ENCODE peak calls at places on chromosomes 6 and 20, in six cellular contexts. One of them, this sample, is unnamed.

GRCh38 chr6:706161-706560 is 13.2 kb upstream of the EXOC2 start:
- DNase-seq in CD4-positive, alpha-beta T cell: no peak
- DNase-seq in ovary: no peak
- DNase-seq in ascending aorta: no peak
- DNase-seq in heart left ventricle: no peak
- DNase-seq in spleen: no peak
- DNase-seq in this sample: no peak

GRCh38 chr6:40912158-40912946 is 126.7 kb downstream of the UNC5CL start:
- DNase-seq in spleen: no peak
- DNase-seq in heart left ventricle: peak
- DNase-seq in CD4-positive, alpha-beta T cell: no peak
- DNase-seq in ovary: peak
- DNase-seq in ascending aorta: no peak
- DNase-seq in this sample: no peak

GRCh38 chr6:75946146-75946831 is 126.2 kb downstream of the IMPG1 start:
- DNase-seq in spleen: no peak
- DNase-seq in heart left ventricle: no peak
- DNase-seq in CD4-positive, alpha-beta T cell: no peak
- DNase-seq in ascending aorta: no peak
- DNase-seq in ovary: no peak
- DNase-seq in this sample: no peak

GRCh38 chr6:13807691-13808090 is 6.7 kb downstream of the MCUR1 start:
- DNase-seq in spleen: no peak
- DNase-seq in ovary: no peak
- DNase-seq in heart left ventricle: no peak
- DNase-seq in ascending aorta: no peak
- DNase-seq in CD4-positive, alpha-beta T cell: no peak
- DNase-seq in this sample: no peak

GRCh38 chr6:81562169-81562568 is 190.3 kb downstream of the TENT5A start:
- DNase-seq in CD4-positive, alpha-beta T cell: no peak
- DNase-seq in ovary: no peak
- DNase-seq in spleen: no peak
- DNase-seq in heart left ventricle: no peak
- DNase-seq in ascending aorta: no peak
- DNase-seq in this sample: peak

GRCh38 chr6:107124934-107125348 is 9.6 kb upstream of the BEND3 start:
- DNase-seq in ascending aorta: no peak
- DNase-seq in ovary: no peak
- DNase-seq in spleen: no peak
- DNase-seq in CD4-positive, alpha-beta T cell: no peak
- DNase-seq in heart left ventricle: no peak
- DNase-seq in this sample: no peak

GRCh38 chr6:170553686-170554085 is 483 bp upstream of the TBP start:
- DNase-seq in CD4-positive, alpha-beta T cell: no peak
- DNase-seq in ovary: peak
- DNase-seq in heart left ventricle: no peak
- DNase-seq in ascending aorta: no peak
- DNase-seq in spleen: no peak
- DNase-seq in this sample: peak

GRCh38 chr6:108576724-108577123 is 16.0 kb downstream of the FOXO3 start:
- DNase-seq in heart left ventricle: no peak
- DNase-seq in CD4-positive, alpha-beta T cell: no peak
- DNase-seq in ascending aorta: peak
- DNase-seq in spleen: no peak
- DNase-seq in ovary: no peak
- DNase-seq in this sample: no peak

GRCh38 chr20:8589956-8590355 is 457.9 kb downstream of the PLCB1 start:
- DNase-seq in ascending aorta: no peak
- DNase-seq in CD4-positive, alpha-beta T cell: no peak
- DNase-seq in spleen: no peak
- DNase-seq in ovary: no peak
- DNase-seq in heart left ventricle: no peak
- DNase-seq in this sample: no peak

GRCh38 chr6:25053875-25054371 is 118.2 kb upstream of the RIPOR2 start:
- DNase-seq in spleen: no peak
- DNase-seq in heart left ventricle: no peak
- DNase-seq in CD4-positive, alpha-beta T cell: no peak
- DNase-seq in ovary: no peak
- DNase-seq in ascending aorta: no peak
- DNase-seq in this sample: peak

GRCh38 chr20:20085071-20085470 is 32.7 kb downstream of the CFAP61 start:
- DNase-seq in ovary: no peak
- DNase-seq in ascending aorta: peak
- DNase-seq in heart left ventricle: peak
- DNase-seq in spleen: no peak
- DNase-seq in CD4-positive, alpha-beta T cell: no peak
- DNase-seq in this sample: no peak

GRCh38 chr6:30062471-30063178 is 1.6 kb downstream of the POLR1H start:
- DNase-seq in CD4-positive, alpha-beta T cell: no peak
- DNase-seq in ovary: no peak
- DNase-seq in heart left ventricle: no peak
- DNase-seq in ascending aorta: no peak
- DNase-seq in spleen: no peak
- DNase-seq in this sample: no peak

GRCh38 chr6:135162678-135163439 is 18.2 kb upstream of the MYB start:
- DNase-seq in ovary: no peak
- DNase-seq in spleen: peak
- DNase-seq in ascending aorta: no peak
- DNase-seq in CD4-positive, alpha-beta T cell: no peak
- DNase-seq in heart left ventricle: no peak
- DNase-seq in this sample: no peak

GRCh38 chr20:48879609-48880008 is 41.9 kb upstream of the ARFGEF2 start:
- DNase-seq in heart left ventricle: no peak
- DNase-seq in ascending aorta: no peak
- DNase-seq in spleen: no peak
- DNase-seq in ovary: no peak
- DNase-seq in CD4-positive, alpha-beta T cell: no peak
- DNase-seq in this sample: no peak

GRCh38 chr20:33401922-33402369 is 627 bp upstream of the CDK5RAP1 start:
- DNase-seq in spleen: no peak
- DNase-seq in heart left ventricle: no peak
- DNase-seq in ovary: no peak
- DNase-seq in CD4-positive, alpha-beta T cell: no peak
- DNase-seq in ascending aorta: no peak
- DNase-seq in this sample: no peak

GRCh38 chr6:23642849-23643248 is 483.2 kb upstream of the NRSN1 start:
- DNase-seq in heart left ventricle: no peak
- DNase-seq in CD4-positive, alpha-beta T cell: no peak
- DNase-seq in ascending aorta: no peak
- DNase-seq in spleen: no peak
- DNase-seq in ovary: no peak
- DNase-seq in this sample: no peak

GRCh38 chr20:44886828-44887227 is 1.3 kb downstream of the YWHAB start:
- DNase-seq in spleen: no peak
- DNase-seq in heart left ventricle: no peak
- DNase-seq in ovary: no peak
- DNase-seq in ascending aorta: no peak
- DNase-seq in CD4-positive, alpha-beta T cell: no peak
- DNase-seq in this sample: no peak

GRCh38 chr6:47345761-47346160 is 36.1 kb upstream of the TNFRSF21 start:
- DNase-seq in heart left ventricle: no peak
- DNase-seq in ovary: no peak
- DNase-seq in CD4-positive, alpha-beta T cell: no peak
- DNase-seq in spleen: no peak
- DNase-seq in ascending aorta: no peak
- DNase-seq in this sample: no peak

GRCh38 chr6:106051241-106051640 is 34.9 kb upstream of the PRDM1 start:
- DNase-seq in heart left ventricle: no peak
- DNase-seq in CD4-positive, alpha-beta T cell: no peak
- DNase-seq in ovary: no peak
- DNase-seq in spleen: no peak
- DNase-seq in ascending aorta: no peak
- DNase-seq in this sample: no peak

GRCh38 chr6:109669811-109670210 is 21.2 kb downstream of the AK9 start:
- DNase-seq in CD4-positive, alpha-beta T cell: no peak
- DNase-seq in heart left ventricle: no peak
- DNase-seq in ovary: no peak
- DNase-seq in spleen: no peak
- DNase-seq in ascending aorta: no peak
- DNase-seq in this sample: no peak

GRCh38 chr6:41935685-41936072 is 5.9 kb downstream of the CCND3 start:
- DNase-seq in ascending aorta: no peak
- DNase-seq in spleen: no peak
- DNase-seq in heart left ventricle: no peak
- DNase-seq in ovary: no peak
- DNase-seq in CD4-positive, alpha-beta T cell: no peak
- DNase-seq in this sample: no peak

GRCh38 chr6:138953451-138953850 is 34.6 kb downstream of the REPS1 start:
- DNase-seq in ovary: no peak
- DNase-seq in CD4-positive, alpha-beta T cell: no peak
- DNase-seq in ascending aorta: no peak
- DNase-seq in spleen: no peak
- DNase-seq in heart left ventricle: no peak
- DNase-seq in this sample: no peak

GRCh38 chr6:22943331-22943730 is 374.0 kb downstream of the HDGFL1 start:
- DNase-seq in ovary: no peak
- DNase-seq in CD4-positive, alpha-beta T cell: no peak
- DNase-seq in ascending aorta: no peak
- DNase-seq in heart left ventricle: no peak
- DNase-seq in spleen: no peak
- DNase-seq in this sample: no peak

GRCh38 chr6:42783876-42784738 is 2.3 kb downstream of the BICRAL start:
- DNase-seq in ovary: no peak
- DNase-seq in ascending aorta: no peak
- DNase-seq in heart left ventricle: no peak
- DNase-seq in CD4-positive, alpha-beta T cell: no peak
- DNase-seq in spleen: no peak
- DNase-seq in this sample: no peak

GRCh38 chr6:48101277-48101676 is 9.7 kb downstream of the PTCHD4 start:
- DNase-seq in ovary: no peak
- DNase-seq in heart left ventricle: no peak
- DNase-seq in spleen: no peak
- DNase-seq in CD4-positive, alpha-beta T cell: no peak
- DNase-seq in ascending aorta: no peak
- DNase-seq in this sample: no peak

GRCh38 chr6:87066449-87067288 is 28.2 kb downstream of the CGA start:
- DNase-seq in ascending aorta: no peak
- DNase-seq in spleen: no peak
- DNase-seq in ovary: peak
- DNase-seq in heart left ventricle: peak
- DNase-seq in CD4-positive, alpha-beta T cell: no peak
- DNase-seq in this sample: peak

GRCh38 chr20:31675828-31676533 is 38.3 kb downstream of the COX4I2 start:
- DNase-seq in ovary: peak
- DNase-seq in CD4-positive, alpha-beta T cell: peak
- DNase-seq in heart left ventricle: no peak
- DNase-seq in ascending aorta: no peak
- DNase-seq in spleen: peak
- DNase-seq in this sample: no peak

GRCh38 chr20:37349517-37350491 is 3.9 kb downstream of the SRC start:
- DNase-seq in CD4-positive, alpha-beta T cell: no peak
- DNase-seq in spleen: peak
- DNase-seq in ascending aorta: peak
- DNase-seq in ovary: peak
- DNase-seq in heart left ventricle: no peak
- DNase-seq in this sample: peak
- H3K27ac ChIP-seq in CD4-positive, alpha-beta T cell: no peak
- H3K27ac ChIP-seq in spleen: no peak
- H3K27ac ChIP-seq in ascending aorta: peak
- H3K27ac ChIP-seq in ovary: no peak
- H3K27ac ChIP-seq in heart left ventricle: no peak
- H3K27ac ChIP-seq in this sample: peak

GRCh38 chr6:130070306-130070705 is 51.9 kb downstream of the L3MBTL3 start:
- DNase-seq in ovary: no peak
- DNase-seq in heart left ventricle: no peak
- DNase-seq in ascending aorta: no peak
- DNase-seq in CD4-positive, alpha-beta T cell: no peak
- DNase-seq in spleen: no peak
- DNase-seq in this sample: no peak
- H3K27ac ChIP-seq in ovary: no peak
- H3K27ac ChIP-seq in heart left ventricle: no peak
- H3K27ac ChIP-seq in ascending aorta: no peak
- H3K27ac ChIP-seq in CD4-positive, alpha-beta T cell: no peak
- H3K27ac ChIP-seq in spleen: no peak
- H3K27ac ChIP-seq in this sample: no peak

GRCh38 chr6:149471801-149472200 is 13.0 kb downstream of the ZC3H12D start:
- DNase-seq in heart left ventricle: no peak
- DNase-seq in ovary: no peak
- DNase-seq in CD4-positive, alpha-beta T cell: no peak
- DNase-seq in ascending aorta: no peak
- DNase-seq in spleen: peak
- DNase-seq in this sample: no peak
- H3K27ac ChIP-seq in heart left ventricle: no peak
- H3K27ac ChIP-seq in ovary: no peak
- H3K27ac ChIP-seq in CD4-positive, alpha-beta T cell: no peak
- H3K27ac ChIP-seq in ascending aorta: no peak
- H3K27ac ChIP-seq in spleen: peak
- H3K27ac ChIP-seq in this sample: no peak

GRCh38 chr20:37133952-37134351 is 38.2 kb upstream of the RBL1 start:
- DNase-seq in CD4-positive, alpha-beta T cell: no peak
- DNase-seq in ascending aorta: no peak
- DNase-seq in spleen: no peak
- DNase-seq in heart left ventricle: no peak
- DNase-seq in ovary: no peak
- DNase-seq in this sample: no peak

GRCh38 chr20:37123441-37123840 is 27.6 kb upstream of the RBL1 start:
- DNase-seq in spleen: peak
- DNase-seq in ascending aorta: no peak
- DNase-seq in heart left ventricle: no peak
- DNase-seq in ovary: no peak
- DNase-seq in CD4-positive, alpha-beta T cell: no peak
- DNase-seq in this sample: no peak

GRCh38 chr20:37131486-37131885 is 35.7 kb upstream of the RBL1 start:
- DNase-seq in heart left ventricle: no peak
- DNase-seq in spleen: no peak
- DNase-seq in CD4-positive, alpha-beta T cell: no peak
- DNase-seq in ovary: no peak
- DNase-seq in ascending aorta: no peak
- DNase-seq in this sample: no peak

GRCh38 chr20:37128803-37129202 is 33.0 kb upstream of the RBL1 start:
- DNase-seq in ovary: no peak
- DNase-seq in CD4-positive, alpha-beta T cell: no peak
- DNase-seq in ascending aorta: no peak
- DNase-seq in spleen: peak
- DNase-seq in heart left ventricle: no peak
- DNase-seq in this sample: no peak
- H3K27ac ChIP-seq in ovary: no peak
- H3K27ac ChIP-seq in CD4-positive, alpha-beta T cell: no peak
- H3K27ac ChIP-seq in ascending aorta: no peak
- H3K27ac ChIP-seq in spleen: no peak
- H3K27ac ChIP-seq in heart left ventricle: no peak
- H3K27ac ChIP-seq in this sample: no peak